ENCODE peak calls at places on chromosomes 4 and X, in six cellular contexts. One of them, this sample, is unnamed. For H3K4me1, the result is how much of the 10 kb centered on the place peaks cover.

GRCh38 chr4:1349359-1350168 is 2.6 kb downstream of the UVSSA start:
- DNase-seq in testis: no peak
- DNase-seq in PC-3: no peak
- DNase-seq in aorta: no peak
- DNase-seq in lower lobe of right lung: no peak
- DNase-seq in mammary epithelial cell: no peak
- DNase-seq in this sample: no peak

GRCh38 chr4:156312261-156312847 is 358.7 kb upstream of the CTSO start:
- DNase-seq in testis: no peak
- DNase-seq in lower lobe of right lung: no peak
- DNase-seq in mammary epithelial cell: peak
- DNase-seq in aorta: no peak
- DNase-seq in PC-3: no peak
- DNase-seq in this sample: peak

GRCh38 chr4:102263024-102263787 is 82.1 kb downstream of the SLC39A8 start:
- DNase-seq in PC-3: peak
- DNase-seq in mammary epithelial cell: peak
- DNase-seq in lower lobe of right lung: no peak
- DNase-seq in testis: peak
- DNase-seq in aorta: no peak
- DNase-seq in this sample: peak

GRCh38 chrX:110055616-110056015 is 52.7 kb downstream of the TMEM164 start:
- DNase-seq in mammary epithelial cell: no peak
- DNase-seq in PC-3: no peak
- DNase-seq in testis: no peak
- DNase-seq in aorta: no peak
- DNase-seq in lower lobe of right lung: no peak
- DNase-seq in this sample: peak

GRCh38 chr4:137312257-137312656 is 220.0 kb downstream of the PCDH18 start:
- DNase-seq in PC-3: peak
- DNase-seq in aorta: no peak
- DNase-seq in lower lobe of right lung: no peak
- DNase-seq in testis: no peak
- DNase-seq in mammary epithelial cell: peak
- DNase-seq in this sample: peak

GRCh38 chr4:24312261-24312913 is 272.0 kb downstream of the DHX15 start:
- DNase-seq in lower lobe of right lung: no peak
- DNase-seq in aorta: no peak
- DNase-seq in mammary epithelial cell: no peak
- DNase-seq in PC-3: no peak
- DNase-seq in testis: no peak
- DNase-seq in this sample: no peak

GRCh38 chr4:31134720-31135119 is 414.6 kb downstream of the PCDH7 start:
- DNase-seq in PC-3: no peak
- DNase-seq in testis: no peak
- DNase-seq in lower lobe of right lung: no peak
- DNase-seq in aorta: no peak
- DNase-seq in mammary epithelial cell: no peak
- DNase-seq in this sample: no peak

GRCh38 chr4:67929447-67929846 is 33.8 kb downstream of the TMPRSS11A start:
- DNase-seq in testis: no peak
- DNase-seq in mammary epithelial cell: peak
- DNase-seq in lower lobe of right lung: no peak
- DNase-seq in aorta: no peak
- DNase-seq in PC-3: peak
- DNase-seq in this sample: peak

GRCh38 chr4:52840531-52841350 is 21.4 kb upstream of the RASL11B start:
- DNase-seq in aorta: no peak
- DNase-seq in testis: no peak
- DNase-seq in mammary epithelial cell: no peak
- DNase-seq in PC-3: peak
- DNase-seq in lower lobe of right lung: no peak
- DNase-seq in this sample: no peak

GRCh38 chr4:48315728-48316630 is 25.4 kb upstream of the SLAIN2 start:
- DNase-seq in lower lobe of right lung: no peak
- DNase-seq in mammary epithelial cell: peak
- DNase-seq in aorta: no peak
- DNase-seq in testis: no peak
- DNase-seq in PC-3: peak
- DNase-seq in this sample: peak

GRCh38 chr4:88335092-88335665 is 43.5 kb upstream of the HERC6 start:
- DNase-seq in mammary epithelial cell: no peak
- DNase-seq in aorta: no peak
- DNase-seq in lower lobe of right lung: no peak
- DNase-seq in PC-3: peak
- DNase-seq in testis: no peak
- DNase-seq in this sample: no peak

GRCh38 chrX:106286053-106286650 is 118.0 kb downstream of the PWWP3B start:
- DNase-seq in mammary epithelial cell: peak
- DNase-seq in PC-3: peak
- DNase-seq in testis: no peak
- DNase-seq in lower lobe of right lung: no peak
- DNase-seq in aorta: no peak
- DNase-seq in this sample: peak

GRCh38 chrX:83771664-83772063 is 89.3 kb upstream of the CYLC1 start:
- DNase-seq in lower lobe of right lung: no peak
- DNase-seq in mammary epithelial cell: no peak
- DNase-seq in PC-3: peak
- DNase-seq in aorta: no peak
- DNase-seq in testis: peak
- DNase-seq in this sample: no peak

GRCh38 chr4:128130621-128131020 is 69.5 kb downstream of the LARP1B start:
- DNase-seq in lower lobe of right lung: no peak
- DNase-seq in aorta: no peak
- DNase-seq in PC-3: peak
- DNase-seq in mammary epithelial cell: peak
- DNase-seq in testis: no peak
- DNase-seq in this sample: peak

DNA sequence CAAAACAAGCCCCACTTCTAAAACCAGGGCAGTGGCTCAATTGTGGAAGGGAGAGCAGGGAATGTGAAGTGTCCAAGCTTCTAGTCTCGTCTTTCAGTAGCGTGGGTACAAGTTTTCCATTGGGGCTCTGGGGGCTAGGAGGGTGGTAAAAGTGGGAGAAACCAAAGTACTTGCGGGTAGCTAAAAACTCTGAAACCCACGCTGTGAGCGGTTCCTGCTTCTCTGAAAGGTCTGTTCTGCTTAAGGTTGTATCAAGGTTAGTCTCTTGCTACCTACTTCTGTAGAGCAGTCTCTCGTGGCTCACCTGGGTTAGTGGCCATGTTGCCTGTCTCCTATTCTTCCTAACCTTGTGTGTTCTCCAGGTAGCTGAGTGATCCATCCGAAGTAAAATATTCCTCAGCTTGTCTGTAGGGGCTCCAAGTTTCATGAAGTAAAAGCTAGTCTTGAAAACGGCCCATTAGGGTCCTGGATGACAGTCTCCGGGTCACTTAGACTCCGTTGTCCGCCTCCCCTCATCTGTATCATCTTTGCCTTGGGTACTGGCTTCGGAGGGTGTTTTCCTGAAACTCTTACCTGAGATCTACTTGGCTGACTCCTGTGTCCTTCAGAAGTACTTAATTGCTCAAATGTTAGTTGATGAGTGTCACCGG is 1.9 kb upstream of the WDR1 start:
- DNase-seq in aorta: no peak
- DNase-seq in lower lobe of right lung: no peak
- DNase-seq in mammary epithelial cell: no peak
- DNase-seq in PC-3: no peak
- DNase-seq in testis: no peak
- DNase-seq in this sample: no peak
- H3K4me1 ChIP-seq in aorta: under half
- H3K4me1 ChIP-seq in lower lobe of right lung: under half
- H3K4me1 ChIP-seq in mammary epithelial cell: under half
- H3K4me1 ChIP-seq in PC-3: under half
- H3K4me1 ChIP-seq in testis: under half
- H3K4me1 ChIP-seq in this sample: under half

GRCh38 chr4:76607846-76608245 is 172.8 kb downstream of the SHROOM3 start:
- DNase-seq in mammary epithelial cell: no peak
- DNase-seq in lower lobe of right lung: no peak
- DNase-seq in aorta: no peak
- DNase-seq in testis: no peak
- DNase-seq in PC-3: no peak
- DNase-seq in this sample: no peak
- H3K4me1 ChIP-seq in mammary epithelial cell: under half
- H3K4me1 ChIP-seq in lower lobe of right lung: under half
- H3K4me1 ChIP-seq in aorta: under half
- H3K4me1 ChIP-seq in testis: under half
- H3K4me1 ChIP-seq in PC-3: under half
- H3K4me1 ChIP-seq in this sample: under half

GRCh38 chr4:5923306-5923830 is 30.5 kb upstream of the CRMP1 start:
- DNase-seq in aorta: no peak
- DNase-seq in mammary epithelial cell: no peak
- DNase-seq in lower lobe of right lung: no peak
- DNase-seq in testis: no peak
- DNase-seq in PC-3: no peak
- DNase-seq in this sample: no peak
- H3K4me1 ChIP-seq in aorta: under half
- H3K4me1 ChIP-seq in mammary epithelial cell: under half
- H3K4me1 ChIP-seq in lower lobe of right lung: under half
- H3K4me1 ChIP-seq in testis: under half
- H3K4me1 ChIP-seq in PC-3: under half
- H3K4me1 ChIP-seq in this sample: under half

GRCh38 chr4:184536070-184536880 is 61.9 kb upstream of the IRF2 start:
- DNase-seq in aorta: no peak
- DNase-seq in PC-3: peak
- DNase-seq in lower lobe of right lung: no peak
- DNase-seq in mammary epithelial cell: peak
- DNase-seq in testis: peak
- DNase-seq in this sample: no peak
- H3K4me1 ChIP-seq in aorta: under half
- H3K4me1 ChIP-seq in PC-3: under half
- H3K4me1 ChIP-seq in lower lobe of right lung: under half
- H3K4me1 ChIP-seq in mammary epithelial cell: under half
- H3K4me1 ChIP-seq in testis: under half
- H3K4me1 ChIP-seq in this sample: under half

GRCh38 chrX:49199906-49200771 is at the start of gene SYP:
- DNase-seq in mammary epithelial cell: peak
- DNase-seq in lower lobe of right lung: peak
- DNase-seq in testis: peak
- DNase-seq in PC-3: peak
- DNase-seq in aorta: peak
- DNase-seq in this sample: peak

GRCh38 chrX:49199315-49199595 is 738 bp downstream of the SYP start:
- DNase-seq in PC-3: no peak
- DNase-seq in aorta: no peak
- DNase-seq in testis: no peak
- DNase-seq in lower lobe of right lung: no peak
- DNase-seq in mammary epithelial cell: no peak
- DNase-seq in this sample: no peak

GRCh38 chrX:49198540-49199314 is 1.3 kb downstream of the SYP start:
- DNase-seq in PC-3: no peak
- DNase-seq in aorta: no peak
- DNase-seq in lower lobe of right lung: no peak
- DNase-seq in mammary epithelial cell: no peak
- DNase-seq in testis: no peak
- DNase-seq in this sample: no peak

GRCh38 chrX:49193542-49193964 is 6.4 kb downstream of the SYP start:
- DNase-seq in mammary epithelial cell: no peak
- DNase-seq in aorta: no peak
- DNase-seq in PC-3: no peak
- DNase-seq in lower lobe of right lung: no peak
- DNase-seq in testis: no peak
- DNase-seq in this sample: no peak

GRCh38 chrX:49197543-49198087 is 2.4 kb downstream of the SYP start:
- DNase-seq in testis: no peak
- DNase-seq in lower lobe of right lung: no peak
- DNase-seq in PC-3: no peak
- DNase-seq in mammary epithelial cell: no peak
- DNase-seq in aorta: no peak
- DNase-seq in this sample: no peak
- H3K4me1 ChIP-seq in testis: under half
- H3K4me1 ChIP-seq in lower lobe of right lung: under half
- H3K4me1 ChIP-seq in PC-3: under half
- H3K4me1 ChIP-seq in mammary epithelial cell: under half
- H3K4me1 ChIP-seq in aorta: under half
- H3K4me1 ChIP-seq in this sample: under half

This sample was measured in astrocyte.